ENCODE peak calls at places on chromosomes 4 and X, in six cellular contexts. B, P, V, T, M and A are unnamed samples.

GRCh38 chr4:89800012-89800516 is 36.9 kb downstream of the SNCA start:
- DNase-seq in B (peak), T (no peak), P (no peak), M (no peak), V (no peak), A (no peak)

GRCh38 chr4:17276821-17277220 is 235.1 kb downstream of the QDPR start:
- DNase-seq in V (peak), M (no peak), P (no peak), T (no peak), B (peak), A (no peak)

GRCh38 chr4:40180356-40180755 is 16.5 kb upstream of the RHOH start:
- DNase-seq in B (peak), T (no peak), P (peak), V (no peak), M (peak), A (peak)

GRCh38 chr4:154164931-154165839 is 326.4 kb downstream of the DCHS2 start:
- DNase-seq in P (peak), V (peak), M (peak), T (no peak), B (peak), A (peak)

GRCh38 chrX:24148535-24149345 is 789 bp upstream of the ZFX start:
- DNase-seq in P (no peak), M (no peak), V (no peak), T (no peak), B (peak), A (no peak)

GRCh38 chrX:153903991-153904957 is at the start of gene AVPR2:
- DNase-seq in B (no peak), P (no peak), M (no peak), V (no peak), T (no peak), A (no peak)

GRCh38 chrX:38117485-38117884 is 103.2 kb downstream of the SRPX start:
- DNase-seq in M (no peak), B (peak), V (no peak), P (no peak), T (no peak), A (no peak)

GRCh38 chr4:949656-950055 is 17.4 kb downstream of the TMEM175 start:
- DNase-seq in B (no peak), P (no peak), M (no peak), T (no peak), V (peak), A (no peak)

GRCh38 chr4:107699466-107700206 is 20.4 kb downstream of the PAPSS1 start:
- DNase-seq in V (no peak), M (no peak), P (no peak), T (no peak), B (peak), A (no peak)

GRCh38 chr4:1503583-1504471 is 97.6 kb upstream of the NKX1-1 start:
- DNase-seq in B (no peak), T (no peak), V (peak), M (no peak), P (no peak), A (no peak)

DNA sequence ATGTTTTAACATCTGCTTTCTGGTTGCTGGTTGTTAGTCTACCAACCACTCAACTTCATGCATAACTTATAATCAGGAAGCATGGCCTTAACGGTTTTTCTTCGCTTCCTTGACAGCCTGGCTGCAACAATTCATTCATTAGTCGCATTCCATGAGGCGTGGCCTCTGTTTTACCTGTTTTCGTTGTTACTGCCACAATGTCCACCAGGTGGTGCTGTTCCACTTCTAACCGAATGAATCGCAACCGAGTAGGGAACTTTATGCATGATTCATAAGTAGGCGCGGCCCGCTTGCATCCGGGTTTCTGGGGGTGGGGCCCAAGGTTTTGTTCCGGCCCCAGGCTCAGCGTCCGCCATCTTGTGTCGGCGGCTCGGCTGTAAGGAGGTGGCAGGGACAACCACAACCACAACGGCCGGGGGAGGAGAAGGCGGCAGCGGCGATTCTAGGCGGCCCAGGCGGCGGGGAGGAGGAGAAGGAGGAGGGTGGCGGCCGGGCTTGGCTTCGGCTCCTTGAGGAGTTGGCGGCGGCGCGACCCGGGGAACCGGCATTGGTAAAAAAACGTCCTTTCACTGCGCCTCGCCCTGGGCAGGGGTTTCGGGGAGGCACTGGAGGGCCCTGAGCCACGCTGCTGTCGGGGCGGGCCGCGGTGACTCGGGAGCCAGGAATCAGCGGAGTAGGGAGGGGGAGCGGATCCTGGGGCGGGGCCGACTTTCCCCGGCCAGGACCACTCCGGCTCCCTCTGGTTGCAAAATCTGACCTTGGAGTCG is at the start of gene UBA1:
- DNase-seq in B (peak), M (peak), T (peak), V (peak), P (peak), A (peak)
- TF ChIP-seq CTCF in B (peak), M (no peak), T (peak), V (peak), P (peak), A (peak)

GRCh38 chrX:10618911-10619310 is 1.5 kb downstream of the MID1 start:
- DNase-seq in V (no peak), M (no peak), B (peak), P (no peak), T (no peak), A (no peak)
- H3K4me3 ChIP-seq in V (peak), M (peak), B (peak), P (peak), T (peak), A (peak)

DNA sequence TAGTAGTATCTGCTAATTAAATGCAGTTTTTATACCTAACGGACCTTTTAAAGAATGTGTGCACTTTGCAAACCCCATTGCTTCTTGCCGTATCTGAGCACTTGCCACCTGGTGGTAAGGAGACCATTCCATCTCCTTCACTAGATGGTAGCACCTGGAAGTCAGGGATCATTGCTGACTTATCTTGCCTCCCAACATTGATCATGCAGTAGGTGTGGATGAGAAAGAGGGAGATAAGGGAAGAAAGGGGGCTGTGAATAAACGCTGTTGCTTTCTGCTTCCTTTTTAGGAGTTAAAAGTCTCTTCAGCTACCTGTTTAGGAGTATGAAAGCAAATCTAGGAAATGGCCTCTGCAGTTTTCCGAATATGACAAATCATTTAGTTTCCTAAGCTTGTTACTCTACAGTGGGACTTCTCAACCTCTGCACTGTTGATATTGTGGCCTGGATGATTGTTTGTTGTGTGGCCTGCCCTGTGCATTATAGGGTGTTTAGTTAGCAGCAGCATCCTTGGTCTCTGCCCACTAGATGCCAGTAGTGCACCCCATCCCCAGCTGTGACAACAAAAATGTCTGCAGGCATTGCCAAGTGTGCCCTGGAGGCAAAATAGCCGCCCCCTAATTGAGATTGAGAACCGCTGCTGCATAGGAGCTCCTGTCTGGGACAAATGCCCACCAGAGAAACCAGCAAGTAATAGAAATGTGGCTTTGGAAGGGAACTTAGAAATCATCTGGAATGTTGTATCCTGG is 38.8 kb downstream of the GAB1 start:
- DNase-seq in P (no peak), T (peak), V (no peak), B (peak), M (no peak), A (no peak)
- TF ChIP-seq CTCF in P (peak), T (peak), V (peak), B (peak), M (peak), A (peak)

GRCh38 chrX:40155617-40156471 is 58.1 kb upstream of the BCOR start:
- DNase-seq in P (no peak), M (no peak), T (no peak), B (no peak), V (no peak), A (no peak)
- H3K4me3 ChIP-seq in P (no peak), M (no peak), T (no peak), B (no peak), V (peak), A (peak)

DNA sequence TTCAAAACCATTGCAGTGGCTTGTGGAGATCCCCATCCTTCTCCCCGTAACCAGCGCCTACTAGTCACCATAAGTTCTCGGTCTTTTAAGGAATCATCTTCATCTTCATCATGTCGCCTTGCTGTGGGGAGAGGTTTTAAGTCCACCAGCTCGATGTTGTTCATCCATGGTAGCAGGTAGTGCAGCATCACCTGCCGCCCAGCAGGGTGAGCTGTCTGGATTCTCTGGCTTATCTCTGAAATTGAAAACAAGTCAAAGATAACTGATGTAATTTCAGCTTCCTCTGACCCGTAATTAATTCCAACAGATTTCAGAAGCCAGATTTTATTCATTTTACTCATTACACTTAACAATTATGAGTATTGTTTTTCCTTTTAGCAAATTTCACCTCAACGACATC is 67.4 kb downstream of the ZAR1 start:
- DNase-seq in V (no peak), P (no peak), M (no peak), T (no peak), B (peak), A (no peak)
- TF ChIP-seq CTCF in V (no peak), P (peak), M (peak), T (peak), B (peak), A (peak)

GRCh38 chr4:30116401-30116800 is 603.8 kb upstream of the PCDH7 start:
- DNase-seq in T (no peak), M (no peak), P (no peak), B (no peak), V (no peak), A (no peak)
- H3K4me3 ChIP-seq in T (no peak), M (no peak), P (no peak), B (no peak), V (no peak), A (no peak)

GRCh38 chrX:85851418-85851817 is 195.9 kb downstream of the CHM start:
- DNase-seq in M (no peak), T (peak), P (no peak), V (no peak), B (peak), A (no peak)
- TF ChIP-seq CTCF in M (peak), T (peak), P (no peak), V (no peak), B (peak), A (peak)